ENCODE peak calls at places on chromosomes 7 and 10, in seven cellular contexts. B, X, C, L, Q, H and F are unnamed samples.
A peak's percentile ranks its signal among the peaks of the same experiment; 100 is the strongest.

GRCh38 chr7:132756482-132756990 is 180.3 kb upstream of the PLXNA4 start:
- DNase-seq in B (no peak), X (no peak), C (no peak), L (no peak), Q (no peak), H (no peak), F (no peak)

GRCh38 chr10:78212134-78212785 is 178.6 kb downstream of the RPS24 start:
- DNase-seq in B (no peak), X (no peak), C (no peak), L (no peak), Q (no peak), H (peak; percentile 50), F (peak; percentile 11)

GRCh38 chr10:62264702-62265436 is 3.8 kb downstream of the RTKN2 start:
- DNase-seq in B (no peak), X (peak; percentile 68), C (peak; percentile 56), L (peak; percentile 94), Q (peak; percentile 36), H (peak; percentile 52), F (peak; percentile 40)

GRCh38 chr7:107103369-107103768 is 58.9 kb downstream of the PRKAR2B start:
- DNase-seq in B (no peak), X (no peak), C (no peak), L (peak; percentile 5), Q (no peak), H (peak; percentile 19), F (no peak)

GRCh38 chr10:4051011-4051407 is 266.0 kb upstream of the KLF6 start:
- DNase-seq in B (no peak), X (no peak), C (no peak), L (peak; percentile 25), Q (no peak), H (peak; percentile 12), F (peak; percentile 68)

GRCh38 chr7:2307690-2308107 is 6.5 kb downstream of the SNX8 start:
- DNase-seq in B (no peak), X (no peak), C (no peak), L (no peak), Q (no peak), H (no peak), F (no peak)

GRCh38 chr10:109426987-109427386 is 496.3 kb downstream of the XPNPEP1 start:
- DNase-seq in B (no peak), X (no peak), C (no peak), L (no peak), Q (no peak), H (no peak), F (no peak)

GRCh38 chr7:115356139-115356746 is 434.3 kb downstream of the MDFIC start:
- DNase-seq in B (no peak), X (peak; percentile 21), C (peak; percentile 28), L (peak; percentile 22), Q (peak; percentile 15), H (no peak), F (no peak)

GRCh38 chr7:50446542-50446960 is 3.6 kb downstream of the FIGNL1 start:
- DNase-seq in B (peak; percentile 45), X (no peak), C (no peak), L (peak; percentile 95), Q (no peak), H (peak; percentile 72), F (peak; percentile 28)

GRCh38 chr7:132030161-132030568 is 473.7 kb upstream of the PODXL start:
- DNase-seq in B (no peak), X (no peak), C (peak; percentile 16), L (no peak), Q (peak; percentile 59), H (no peak), F (no peak)

GRCh38 chr10:7512487-7512886 is 101.7 kb upstream of the SFMBT2 start:
- DNase-seq in B (no peak), X (no peak), C (no peak), L (no peak), Q (no peak), H (no peak), F (no peak)

GRCh38 chr10:77537720-77538373 is 99.8 kb downstream of the KCNMA1 start:
- DNase-seq in B (no peak), X (peak; percentile 27), C (no peak), L (no peak), Q (no peak), H (no peak), F (no peak)

GRCh38 chr7:44520574-44520973 is 20.6 kb downstream of the NPC1L1 start:
- DNase-seq in B (no peak), X (peak; percentile 4), C (no peak), L (no peak), Q (no peak), H (no peak), F (no peak)

GRCh38 chr10:30493609-30494530 is 59.9 kb downstream of the MAP3K8 start:
- DNase-seq in B (no peak), X (no peak), C (no peak), L (no peak), Q (no peak), H (no peak), F (no peak)

GRCh38 chr7:134534633-134535032 is 7.3 kb downstream of the AKR1B10 start:
- DNase-seq in B (no peak), X (no peak), C (no peak), L (no peak), Q (no peak), H (no peak), F (no peak)

GRCh38 chr7:138460176-138460648 is at the start of gene TRIM24:
- DNase-seq in B (peak; percentile 97), X (no peak), C (peak; percentile 98), L (no peak), Q (peak; percentile 100), H (no peak), F (no peak)

GRCh38 chr10:36096571-36096970 is 454.5 kb upstream of the FZD8 start:
- DNase-seq in B (no peak), X (no peak), C (no peak), L (peak; percentile 9), Q (no peak), H (no peak), F (no peak)

GRCh38 chr10:76868088-76868949 is 769.3 kb downstream of the KCNMA1 start:
- DNase-seq in B (no peak), X (no peak), C (peak; percentile 24), L (no peak), Q (no peak), H (no peak), F (no peak)

GRCh38 chr7:43248961-43249807 is 136.7 kb downstream of the HECW1 start:
- DNase-seq in B (no peak), X (peak; percentile 33), C (no peak), L (peak; percentile 56), Q (no peak), H (peak; percentile 99), F (no peak)

GRCh38 chr10:96673318-96674099 is 46.8 kb downstream of the PIK3AP1 start:
- DNase-seq in B (no peak), X (no peak), C (no peak), L (peak; percentile 79), Q (no peak), H (no peak), F (no peak)